ENCODE peak calls at places on chromosome 5, in four cellular contexts. F, I, O and Z are unnamed samples.

GRCh38 chr5:73544429-73545402 is 20.7 kb downstream of the ANKRA2 start:
- DNase-seq in I (no peak), O (no peak), F (no peak), Z (no peak)

GRCh38 chr5:110105692-110106091 is 416.0 kb downstream of the MAN2A1 start:
- DNase-seq in I (no peak), F (no peak), O (no peak), Z (no peak)

GRCh38 chr5:124919752-124920151 is 173.3 kb upstream of the ZNF608 start:
- DNase-seq in O (no peak), F (no peak), I (no peak), Z (no peak)

GRCh38 chr5:94240616-94241287 is 377.7 kb downstream of the KIAA0825 start:
- DNase-seq in I (no peak), F (no peak), O (no peak), Z (no peak)

GRCh38 chr5:132102101-132102701 is 28.6 kb downstream of the CSF2 start:
- DNase-seq in I (peak), F (no peak), O (no peak), Z (no peak)

GRCh38 chr5:174708466-174709207 is 15.7 kb upstream of the MSX2 start:
- DNase-seq in O (no peak), I (no peak), F (no peak), Z (no peak)

GRCh38 chr5:172777381-172778222 is 6.6 kb upstream of the DUSP1 start:
- DNase-seq in I (peak), O (peak), F (peak), Z (no peak)

GRCh38 chr5:169063269-169063919 is 237.5 kb downstream of the SLIT3 start:
- DNase-seq in I (no peak), O (no peak), F (peak), Z (peak)

GRCh38 chr5:60295423-60295822 is 401.9 kb upstream of the PDE4D start:
- DNase-seq in O (no peak), I (no peak), F (peak), Z (peak)

GRCh38 chr5:107381189-107381856 is 289.4 kb downstream of the EFNA5 start:
- DNase-seq in O (no peak), F (no peak), I (no peak), Z (no peak)

GRCh38 chr5:4188704-4189103 is 593.1 kb downstream of the IRX1 start:
- DNase-seq in I (no peak), O (no peak), F (peak), Z (peak)

GRCh38 chr5:164498393-164498792 is 993.0 kb downstream of the MAT2B start:
- DNase-seq in F (peak), O (no peak), I (no peak), Z (no peak)

GRCh38 chr5:10624244-10624643 is 60.4 kb downstream of the ANKRD33B start:
- DNase-seq in F (no peak), O (no peak), I (no peak), Z (no peak)

GRCh38 chr5:152529456-152529855 is 124.4 kb upstream of the NMUR2 start:
- DNase-seq in O (no peak), I (no peak), F (peak), Z (peak)

GRCh38 chr5:36722913-36723312 is 116.5 kb downstream of the SLC1A3 start:
- DNase-seq in F (no peak), I (no peak), O (no peak), Z (no peak)

GRCh38 chr5:121741156-121741555 is 110.5 kb upstream of the FTMT start:
- DNase-seq in O (no peak), I (no peak), F (no peak), Z (no peak)

GRCh38 chr5:141716009-141716408 is 34.0 kb upstream of the ARAP3 start:
- DNase-seq in F (peak), O (no peak), I (no peak), Z (peak)

GRCh38 chr5:55187370-55187769 is 14.4 kb upstream of the CDC20B start:
- DNase-seq in O (no peak), I (no peak), F (peak), Z (no peak)

GRCh38 chr5:78779771-78780616 is 131.4 kb upstream of the LHFPL2 start:
- DNase-seq in O (no peak), I (no peak), F (peak), Z (peak)

GRCh38 chr5:130135506-130135905 is 231.2 kb downstream of the CHSY3 start:
- DNase-seq in F (no peak), O (no peak), I (no peak), Z (no peak)

GRCh38 chr5:23389543-23390215 is 117.7 kb upstream of the PRDM9 start:
- DNase-seq in O (no peak), F (peak), I (no peak), Z (no peak)

GRCh38 chr5:151465476-151465875 is 18.1 kb downstream of the SLC36A1 start:
- DNase-seq in O (no peak), I (no peak), F (no peak), Z (no peak)

GRCh38 chr5:32604800-32605765 is 19.7 kb downstream of the SUB1 start:
- DNase-seq in F (no peak), I (no peak), O (no peak), Z (no peak)

GRCh38 chr5:172173771-172174170 is 14.3 kb downstream of the STK10 start:
- DNase-seq in O (peak), I (peak), F (no peak), Z (no peak)